ENCODE peak calls at places on chromosomes 5 and 9, in seven cellular contexts. M is fibroblast of lung; I is MM.1S; N is CD8-positive, alpha-beta memory T cell; A is Peyer's patch; O is uterus; W is CD8-positive, alpha-beta T cell. T is an unnamed sample.

GRCh38 chr5:3234566-3234965 is 361.1 kb upstream of the IRX1 start:
- DNase-seq in M (no peak), I (no peak), N (no peak), A (no peak), O (no peak), W (no peak), T (no peak)

GRCh38 chr5:149765932-149766331 is 35.8 kb downstream of the PPARGC1B start:
- DNase-seq in M (no peak), I (peak; percentile 18), N (no peak), A (no peak), O (no peak), W (no peak), T (no peak)

GRCh38 chr9:114048533-114049452 is 29.3 kb downstream of the AMBP start:
- DNase-seq in M (no peak), I (no peak), N (no peak), A (no peak), O (no peak), W (no peak), T (no peak)

GRCh38 chr9:133703571-133704399 is 34.4 kb downstream of the SARDH start:
- DNase-seq in M (no peak), I (no peak), N (no peak), A (no peak), O (no peak), W (no peak), T (peak; percentile 30)

GRCh38 chr5:8585230-8586018 is 716.5 kb downstream of the MTRR start:
- DNase-seq in M (peak; percentile 4), I (no peak), N (no peak), A (no peak), O (no peak), W (no peak), T (no peak)

GRCh38 chr9:96599298-96599697 is 20.3 kb downstream of the CDC14B start:
- DNase-seq in M (peak; percentile 72), I (no peak), N (no peak), A (no peak), O (no peak), W (no peak), T (no peak)

GRCh38 chr5:134438268-134438622 is 26.6 kb upstream of the CDKN2AIPNL start:
- DNase-seq in M (peak; percentile 86), I (no peak), N (no peak), A (no peak), O (no peak), W (no peak), T (no peak)

GRCh38 chr5:71587709-71588532 is 781 bp downstream of the MCCC2 start:
- DNase-seq in M (peak; percentile 9), I (peak; percentile 58), N (no peak), A (no peak), O (no peak), W (no peak), T (no peak)

GRCh38 chr5:34452170-34452828 is 203.8 kb upstream of the RAI14 start:
- DNase-seq in M (peak; percentile 63), I (no peak), N (no peak), A (no peak), O (no peak), W (no peak), T (no peak)

GRCh38 chr9:110351009-110351467 is 13.4 kb upstream of the TXNDC8 start:
- DNase-seq in M (peak; percentile 80), I (no peak), N (no peak), A (no peak), O (no peak), W (no peak), T (no peak)

GRCh38 chr5:27318701-27319100 is 280.3 kb upstream of the CDH9 start:
- DNase-seq in M (peak; percentile 23), I (no peak), N (no peak), A (no peak), O (no peak), W (no peak), T (no peak)

GRCh38 chr5:75167345-75167744 is 69.3 kb downstream of the ANKRD31 start:
- DNase-seq in M (no peak), I (no peak), N (no peak), A (no peak), O (no peak), W (no peak), T (no peak)

GRCh38 chr9:112072721-112073553 is 102.2 kb downstream of the SUSD1 start:
- DNase-seq in M (peak; percentile 91), I (no peak), N (no peak), A (no peak), O (no peak), W (no peak), T (no peak)

GRCh38 chr5:95941756-95942155 is 19.9 kb downstream of the ELL2 start:
- DNase-seq in M (no peak), I (no peak), N (no peak), A (no peak), O (no peak), W (no peak), T (no peak)

GRCh38 chr5:135493406-135494180 is 41.4 kb upstream of the TIFAB start:
- DNase-seq in M (peak; percentile 90), I (no peak), N (no peak), A (no peak), O (no peak), W (no peak), T (no peak)

GRCh38 chr5:172450861-172451695 is 3.2 kb downstream of the SH3PXD2B start:
- DNase-seq in M (peak; percentile 58), I (peak; percentile 29), N (peak; percentile 18), A (peak; percentile 63), O (peak; percentile 54), W (peak; percentile 19), T (no peak)

GRCh38 chr5:90709323-90710148 is 150.9 kb downstream of the ADGRV1 start:
- DNase-seq in M (peak; percentile 40), I (peak; percentile 16), N (no peak), A (no peak), O (no peak), W (no peak), T (no peak)

GRCh38 chr5:104400941-104401340 is 838.4 kb upstream of the NUDT12 start:
- DNase-seq in M (no peak), I (no peak), N (no peak), A (no peak), O (no peak), W (no peak), T (no peak)

GRCh38 chr9:116286287-116286686 is 132.7 kb downstream of the PAPPA start:
- DNase-seq in M (peak; percentile 15), I (no peak), N (no peak), A (no peak), O (no peak), W (no peak), T (no peak)

GRCh38 chr9:100052375-100052774 is 46.4 kb downstream of the ERP44 start:
- DNase-seq in M (no peak), I (no peak), N (no peak), A (no peak), O (no peak), W (no peak), T (no peak)

DNA sequence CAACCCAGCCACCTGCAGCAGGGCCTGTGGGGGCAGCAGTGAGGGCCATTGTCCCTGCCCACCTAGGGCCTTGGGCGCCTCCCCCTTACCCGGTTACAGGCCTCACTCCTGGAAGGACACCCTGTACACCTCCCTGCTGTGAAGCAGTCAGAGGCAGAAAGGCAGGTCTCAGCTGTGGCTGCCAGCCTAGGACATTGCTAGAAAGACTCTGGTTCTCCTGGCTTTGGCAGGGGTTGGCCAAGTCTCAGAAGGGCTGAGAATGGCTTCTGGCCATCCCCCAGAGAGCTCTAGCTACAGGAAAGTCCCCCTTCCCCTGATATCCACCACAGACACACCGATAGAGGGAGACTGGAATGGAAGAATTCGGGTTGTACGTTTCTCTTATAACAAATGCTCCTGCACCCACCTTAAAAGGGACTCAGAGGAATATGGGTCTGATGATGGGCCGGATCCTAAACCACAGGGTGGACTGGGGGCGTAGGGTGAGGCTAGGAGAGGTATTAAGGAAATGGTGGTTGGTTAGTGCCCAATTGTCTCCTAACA is 2.4 kb downstream of the DNAJB5 start:
- DNase-seq in M (no peak), I (no peak), N (no peak), A (no peak), O (peak; percentile 58), W (no peak), T (no peak)
- H3K4me1 ChIP-seq in M (peaks cover 29% of the 10 kb centered on the region), I (no peaks in the 10 kb centered on the region), N (peaks cover 24% of the 10 kb centered on the region), A (peaks cover 7% of the 10 kb centered on the region), O (peaks cover 6% of the 10 kb centered on the region), W (peaks cover 24% of the 10 kb centered on the region), T (peaks cover 34% of the 10 kb centered on the region)

DNA sequence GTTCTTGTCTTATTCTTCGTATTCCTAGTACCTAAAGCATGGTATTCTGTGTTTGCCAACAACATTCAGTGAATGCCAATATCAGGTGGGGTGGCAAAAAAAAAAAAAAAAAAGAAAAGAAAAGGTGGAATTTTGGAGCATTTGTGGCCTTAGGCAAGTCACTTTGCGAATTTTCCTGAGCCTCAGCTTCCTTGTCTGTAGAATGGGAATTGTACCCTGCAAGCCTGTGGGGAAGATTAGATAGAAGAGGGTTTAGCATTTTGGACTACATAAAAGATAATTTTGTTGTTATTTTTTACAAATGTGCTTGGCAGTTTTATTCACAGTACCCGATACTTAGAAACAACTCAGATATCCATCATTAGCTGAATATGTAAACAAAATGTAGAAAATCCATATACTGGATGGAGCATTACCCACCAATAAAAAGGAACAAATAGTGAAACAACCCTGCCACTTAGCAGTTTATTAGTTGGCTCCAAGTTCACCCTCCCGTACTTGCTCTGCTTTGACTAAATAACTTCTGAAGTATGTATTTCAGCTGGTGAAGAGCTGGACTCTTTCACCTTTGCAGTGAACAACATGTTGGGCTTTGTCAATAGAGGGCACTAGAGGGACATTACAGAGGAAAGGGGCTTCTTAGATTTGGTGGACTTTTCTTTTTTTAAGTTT is 13.6 kb downstream of the UBE2D2 start:
- DNase-seq in M (peak; percentile 60), I (peak; percentile 75), N (no peak), A (peak; percentile 45), O (no peak), W (no peak), T (peak; percentile 62)
- H3K27ac ChIP-seq in M (no peak overlapping the region), I (peak overlapping the region; percentile 97), N (no peak overlapping the region), A (no peak overlapping the region), O (no peak overlapping the region), W (no peak overlapping the region), T (peak overlapping the region; percentile 83)

GRCh38 chr5:126591549-126591948 is 3.5 kb downstream of the ALDH7A1 start:
- DNase-seq in M (no peak), I (no peak), N (no peak), A (no peak), O (no peak), W (no peak), T (no peak)
- H3K4me3 ChIP-seq in M (no peak overlapping the region), I (no peak overlapping the region), N (no peak overlapping the region), A (no peak overlapping the region), O (no peak overlapping the region), W (no peak overlapping the region), T (no peak overlapping the region)

DNA sequence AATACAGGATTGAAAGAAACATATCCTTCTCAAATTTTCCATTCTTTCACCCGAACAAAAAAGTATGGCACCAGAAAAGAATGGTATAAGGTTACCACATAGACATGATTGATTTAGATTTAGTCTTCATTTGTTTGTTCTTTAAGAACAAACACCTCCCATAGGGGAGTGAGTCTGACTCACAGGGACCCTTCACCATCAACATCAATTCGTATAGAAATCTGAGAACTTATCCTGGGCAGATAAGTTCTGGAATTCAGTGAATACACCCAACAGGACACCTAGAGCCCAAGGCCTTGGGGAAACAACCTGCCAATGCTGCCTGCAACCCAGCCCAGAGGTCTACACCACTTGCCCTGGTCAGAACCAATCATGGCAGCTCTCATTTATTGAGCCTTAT is 46.2 kb downstream of the LHFPL2 start:
- DNase-seq in M (no peak), I (no peak), N (no peak), A (no peak), O (no peak), W (no peak), T (no peak)
- H3K4me1 ChIP-seq in M (peaks cover 25% of the 10 kb centered on the region), I (no peaks in the 10 kb centered on the region), N (no peaks in the 10 kb centered on the region), A (no peaks in the 10 kb centered on the region), O (no peaks in the 10 kb centered on the region), W (no peaks in the 10 kb centered on the region), T (no peaks in the 10 kb centered on the region)